ENCODE peak calls at places on chromosomes 1 and 21, in ten cellular contexts. One of them, this sample, is unnamed.

GRCh38 chr1:223256034-223256433 is 107.9 kb downstream of the SUSD4 start:
- DNase-seq in activated CD8-positive, alpha-beta memory T cell treated with anti-CD3 and anti-CD28 coated beads for 4 hours: no peak
- DNase-seq in pons: no peak
- DNase-seq in stimulated activated CD4-positive, alpha-beta T cell treated with anti-CD3 and anti-CD28 coated beads, Interleukin-12 subunit alpha, Interleukin-12 subunit beta, amount 100 ng/mL, for 4 hours: no peak
- DNase-seq in memory B cell: no peak
- DNase-seq in NCI-H2029 treated with DMSO at 0.1 percent for 48 hours: no peak
- DNase-seq in AG04450: no peak
- DNase-seq in HL-60: no peak
- DNase-seq in heart left ventricle: no peak
- DNase-seq in posterior vena cava: no peak
- DNase-seq in this sample: no peak

GRCh38 chr1:31421404-31422040 is 8.5 kb downstream of the SERINC2 start:
- DNase-seq in AG04450: no peak
- DNase-seq in posterior vena cava: no peak
- DNase-seq in stimulated activated CD4-positive, alpha-beta T cell treated with anti-CD3 and anti-CD28 coated beads, Interleukin-12 subunit alpha, Interleukin-12 subunit beta, amount 100 ng/mL, for 4 hours: no peak
- DNase-seq in activated CD8-positive, alpha-beta memory T cell treated with anti-CD3 and anti-CD28 coated beads for 4 hours: no peak
- DNase-seq in pons: no peak
- DNase-seq in NCI-H2029 treated with DMSO at 0.1 percent for 48 hours: no peak
- DNase-seq in memory B cell: no peak
- DNase-seq in HL-60: no peak
- DNase-seq in heart left ventricle: no peak
- DNase-seq in this sample: no peak

GRCh38 chr1:198686069-198686728 is 47.4 kb downstream of the PTPRC start:
- DNase-seq in NCI-H2029 treated with DMSO at 0.1 percent for 48 hours: no peak
- DNase-seq in pons: peak; percentile 56
- DNase-seq in stimulated activated CD4-positive, alpha-beta T cell treated with anti-CD3 and anti-CD28 coated beads, Interleukin-12 subunit alpha, Interleukin-12 subunit beta, amount 100 ng/mL, for 4 hours: no peak
- DNase-seq in HL-60: no peak
- DNase-seq in memory B cell: no peak
- DNase-seq in posterior vena cava: no peak
- DNase-seq in AG04450: no peak
- DNase-seq in activated CD8-positive, alpha-beta memory T cell treated with anti-CD3 and anti-CD28 coated beads for 4 hours: no peak
- DNase-seq in heart left ventricle: no peak
- DNase-seq in this sample: no peak

GRCh38 chr1:31054958-31055481 is 10.5 kb downstream of the PUM1 start:
- DNase-seq in pons: no peak
- DNase-seq in AG04450: no peak
- DNase-seq in activated CD8-positive, alpha-beta memory T cell treated with anti-CD3 and anti-CD28 coated beads for 4 hours: no peak
- DNase-seq in memory B cell: no peak
- DNase-seq in heart left ventricle: no peak
- DNase-seq in posterior vena cava: no peak
- DNase-seq in stimulated activated CD4-positive, alpha-beta T cell treated with anti-CD3 and anti-CD28 coated beads, Interleukin-12 subunit alpha, Interleukin-12 subunit beta, amount 100 ng/mL, for 4 hours: no peak
- DNase-seq in NCI-H2029 treated with DMSO at 0.1 percent for 48 hours: no peak
- DNase-seq in HL-60: no peak
- DNase-seq in this sample: no peak

GRCh38 chr21:45443595-45444181 is 38.7 kb downstream of the COL18A1 start:
- DNase-seq in AG04450: no peak
- DNase-seq in heart left ventricle: peak; percentile 21
- DNase-seq in NCI-H2029 treated with DMSO at 0.1 percent for 48 hours: no peak
- DNase-seq in posterior vena cava: peak; percentile 66
- DNase-seq in stimulated activated CD4-positive, alpha-beta T cell treated with anti-CD3 and anti-CD28 coated beads, Interleukin-12 subunit alpha, Interleukin-12 subunit beta, amount 100 ng/mL, for 4 hours: no peak
- DNase-seq in memory B cell: no peak
- DNase-seq in pons: peak; percentile 67
- DNase-seq in HL-60: peak; percentile 16
- DNase-seq in activated CD8-positive, alpha-beta memory T cell treated with anti-CD3 and anti-CD28 coated beads for 4 hours: no peak
- DNase-seq in this sample: no peak

GRCh38 chr1:86581250-86581649 is 34.4 kb downstream of the CLCA4 start:
- DNase-seq in activated CD8-positive, alpha-beta memory T cell treated with anti-CD3 and anti-CD28 coated beads for 4 hours: no peak
- DNase-seq in AG04450: no peak
- DNase-seq in memory B cell: no peak
- DNase-seq in stimulated activated CD4-positive, alpha-beta T cell treated with anti-CD3 and anti-CD28 coated beads, Interleukin-12 subunit alpha, Interleukin-12 subunit beta, amount 100 ng/mL, for 4 hours: no peak
- DNase-seq in HL-60: no peak
- DNase-seq in pons: no peak
- DNase-seq in heart left ventricle: no peak
- DNase-seq in NCI-H2029 treated with DMSO at 0.1 percent for 48 hours: no peak
- DNase-seq in posterior vena cava: no peak
- DNase-seq in this sample: no peak

GRCh38 chr1:200775850-200776249 is 37.2 kb downstream of the CAMSAP2 start:
- DNase-seq in pons: no peak
- DNase-seq in memory B cell: no peak
- DNase-seq in NCI-H2029 treated with DMSO at 0.1 percent for 48 hours: no peak
- DNase-seq in posterior vena cava: no peak
- DNase-seq in stimulated activated CD4-positive, alpha-beta T cell treated with anti-CD3 and anti-CD28 coated beads, Interleukin-12 subunit alpha, Interleukin-12 subunit beta, amount 100 ng/mL, for 4 hours: no peak
- DNase-seq in heart left ventricle: no peak
- DNase-seq in AG04450: no peak
- DNase-seq in HL-60: no peak
- DNase-seq in activated CD8-positive, alpha-beta memory T cell treated with anti-CD3 and anti-CD28 coated beads for 4 hours: no peak
- DNase-seq in this sample: no peak

GRCh38 chr1:88217386-88217785 is 466.7 kb upstream of the PKN2 start:
- DNase-seq in pons: no peak
- DNase-seq in HL-60: no peak
- DNase-seq in activated CD8-positive, alpha-beta memory T cell treated with anti-CD3 and anti-CD28 coated beads for 4 hours: no peak
- DNase-seq in NCI-H2029 treated with DMSO at 0.1 percent for 48 hours: no peak
- DNase-seq in memory B cell: no peak
- DNase-seq in AG04450: no peak
- DNase-seq in posterior vena cava: no peak
- DNase-seq in stimulated activated CD4-positive, alpha-beta T cell treated with anti-CD3 and anti-CD28 coated beads, Interleukin-12 subunit alpha, Interleukin-12 subunit beta, amount 100 ng/mL, for 4 hours: no peak
- DNase-seq in heart left ventricle: no peak
- DNase-seq in this sample: no peak

GRCh38 chr1:15028117-15028516 is 125.4 kb upstream of the TMEM51 start:
- DNase-seq in NCI-H2029 treated with DMSO at 0.1 percent for 48 hours: no peak
- DNase-seq in HL-60: no peak
- DNase-seq in posterior vena cava: peak; percentile 89
- DNase-seq in heart left ventricle: peak; percentile 70
- DNase-seq in pons: peak; percentile 75
- DNase-seq in activated CD8-positive, alpha-beta memory T cell treated with anti-CD3 and anti-CD28 coated beads for 4 hours: no peak
- DNase-seq in memory B cell: no peak
- DNase-seq in AG04450: peak; percentile 24
- DNase-seq in stimulated activated CD4-positive, alpha-beta T cell treated with anti-CD3 and anti-CD28 coated beads, Interleukin-12 subunit alpha, Interleukin-12 subunit beta, amount 100 ng/mL, for 4 hours: no peak
- DNase-seq in this sample: no peak

GRCh38 chr1:3837200-3837599 is 19.8 kb downstream of the CEP104 start:
- DNase-seq in pons: no peak
- DNase-seq in memory B cell: no peak
- DNase-seq in stimulated activated CD4-positive, alpha-beta T cell treated with anti-CD3 and anti-CD28 coated beads, Interleukin-12 subunit alpha, Interleukin-12 subunit beta, amount 100 ng/mL, for 4 hours: no peak
- DNase-seq in activated CD8-positive, alpha-beta memory T cell treated with anti-CD3 and anti-CD28 coated beads for 4 hours: no peak
- DNase-seq in posterior vena cava: no peak
- DNase-seq in NCI-H2029 treated with DMSO at 0.1 percent for 48 hours: no peak
- DNase-seq in AG04450: no peak
- DNase-seq in HL-60: no peak
- DNase-seq in heart left ventricle: no peak
- DNase-seq in this sample: no peak

GRCh38 chr1:29282924-29283803 is 46.8 kb downstream of the PTPRU start:
- DNase-seq in posterior vena cava: no peak
- DNase-seq in AG04450: no peak
- DNase-seq in NCI-H2029 treated with DMSO at 0.1 percent for 48 hours: no peak
- DNase-seq in heart left ventricle: no peak
- DNase-seq in activated CD8-positive, alpha-beta memory T cell treated with anti-CD3 and anti-CD28 coated beads for 4 hours: no peak
- DNase-seq in memory B cell: no peak
- DNase-seq in pons: no peak
- DNase-seq in HL-60: no peak
- DNase-seq in stimulated activated CD4-positive, alpha-beta T cell treated with anti-CD3 and anti-CD28 coated beads, Interleukin-12 subunit alpha, Interleukin-12 subunit beta, amount 100 ng/mL, for 4 hours: no peak
- DNase-seq in this sample: no peak

GRCh38 chr1:76336951-76337371 is 262.4 kb downstream of the ST6GALNAC3 start:
- DNase-seq in pons: peak; percentile 79
- DNase-seq in stimulated activated CD4-positive, alpha-beta T cell treated with anti-CD3 and anti-CD28 coated beads, Interleukin-12 subunit alpha, Interleukin-12 subunit beta, amount 100 ng/mL, for 4 hours: no peak
- DNase-seq in HL-60: no peak
- DNase-seq in heart left ventricle: peak; percentile 87
- DNase-seq in AG04450: peak; percentile 78
- DNase-seq in memory B cell: no peak
- DNase-seq in posterior vena cava: peak; percentile 85
- DNase-seq in activated CD8-positive, alpha-beta memory T cell treated with anti-CD3 and anti-CD28 coated beads for 4 hours: no peak
- DNase-seq in NCI-H2029 treated with DMSO at 0.1 percent for 48 hours: no peak
- DNase-seq in this sample: no peak

GRCh38 chr1:46595127-46595526 is 8.9 kb downstream of the MKNK1 start:
- DNase-seq in AG04450: no peak
- DNase-seq in HL-60: peak; percentile 84
- DNase-seq in activated CD8-positive, alpha-beta memory T cell treated with anti-CD3 and anti-CD28 coated beads for 4 hours: no peak
- DNase-seq in posterior vena cava: peak; percentile 92
- DNase-seq in pons: peak; percentile 82
- DNase-seq in memory B cell: no peak
- DNase-seq in stimulated activated CD4-positive, alpha-beta T cell treated with anti-CD3 and anti-CD28 coated beads, Interleukin-12 subunit alpha, Interleukin-12 subunit beta, amount 100 ng/mL, for 4 hours: no peak
- DNase-seq in NCI-H2029 treated with DMSO at 0.1 percent for 48 hours: no peak
- DNase-seq in heart left ventricle: peak; percentile 84
- DNase-seq in this sample: no peak

GRCh38 chr1:247540536-247540935 is 4.3 kb upstream of the OR2C3 start:
- DNase-seq in stimulated activated CD4-positive, alpha-beta T cell treated with anti-CD3 and anti-CD28 coated beads, Interleukin-12 subunit alpha, Interleukin-12 subunit beta, amount 100 ng/mL, for 4 hours: no peak
- DNase-seq in activated CD8-positive, alpha-beta memory T cell treated with anti-CD3 and anti-CD28 coated beads for 4 hours: no peak
- DNase-seq in memory B cell: no peak
- DNase-seq in AG04450: no peak
- DNase-seq in posterior vena cava: no peak
- DNase-seq in heart left ventricle: no peak
- DNase-seq in pons: no peak
- DNase-seq in NCI-H2029 treated with DMSO at 0.1 percent for 48 hours: no peak
- DNase-seq in HL-60: no peak
- DNase-seq in this sample: no peak

GRCh38 chr1:181479137-181479745 is 4.1 kb upstream of the CACNA1E start:
- DNase-seq in heart left ventricle: peak; percentile 41
- DNase-seq in NCI-H2029 treated with DMSO at 0.1 percent for 48 hours: peak; percentile 3
- DNase-seq in pons: peak; percentile 79
- DNase-seq in activated CD8-positive, alpha-beta memory T cell treated with anti-CD3 and anti-CD28 coated beads for 4 hours: no peak
- DNase-seq in memory B cell: peak; percentile 49
- DNase-seq in AG04450: peak; percentile 27
- DNase-seq in stimulated activated CD4-positive, alpha-beta T cell treated with anti-CD3 and anti-CD28 coated beads, Interleukin-12 subunit alpha, Interleukin-12 subunit beta, amount 100 ng/mL, for 4 hours: no peak
- DNase-seq in posterior vena cava: no peak
- DNase-seq in HL-60: peak; percentile 45
- DNase-seq in this sample: no peak

GRCh38 chr1:216732121-216732520 is 8.9 kb upstream of the ESRRG start:
- DNase-seq in memory B cell: no peak
- DNase-seq in NCI-H2029 treated with DMSO at 0.1 percent for 48 hours: no peak
- DNase-seq in AG04450: no peak
- DNase-seq in stimulated activated CD4-positive, alpha-beta T cell treated with anti-CD3 and anti-CD28 coated beads, Interleukin-12 subunit alpha, Interleukin-12 subunit beta, amount 100 ng/mL, for 4 hours: no peak
- DNase-seq in posterior vena cava: no peak
- DNase-seq in activated CD8-positive, alpha-beta memory T cell treated with anti-CD3 and anti-CD28 coated beads for 4 hours: no peak
- DNase-seq in heart left ventricle: no peak
- DNase-seq in pons: no peak
- DNase-seq in HL-60: no peak
- DNase-seq in this sample: no peak

GRCh38 chr1:34127006-34128000 is 37.7 kb downstream of the CSMD2 start:
- DNase-seq in posterior vena cava: no peak
- DNase-seq in memory B cell: no peak
- DNase-seq in NCI-H2029 treated with DMSO at 0.1 percent for 48 hours: no peak
- DNase-seq in pons: no peak
- DNase-seq in AG04450: no peak
- DNase-seq in heart left ventricle: no peak
- DNase-seq in stimulated activated CD4-positive, alpha-beta T cell treated with anti-CD3 and anti-CD28 coated beads, Interleukin-12 subunit alpha, Interleukin-12 subunit beta, amount 100 ng/mL, for 4 hours: no peak
- DNase-seq in activated CD8-positive, alpha-beta memory T cell treated with anti-CD3 and anti-CD28 coated beads for 4 hours: no peak
- DNase-seq in HL-60: no peak
- DNase-seq in this sample: no peak

GRCh38 chr1:4512622-4513021 is 141.8 kb upstream of the AJAP1 start:
- DNase-seq in stimulated activated CD4-positive, alpha-beta T cell treated with anti-CD3 and anti-CD28 coated beads, Interleukin-12 subunit alpha, Interleukin-12 subunit beta, amount 100 ng/mL, for 4 hours: no peak
- DNase-seq in posterior vena cava: no peak
- DNase-seq in AG04450: no peak
- DNase-seq in heart left ventricle: peak; percentile 65
- DNase-seq in memory B cell: no peak
- DNase-seq in HL-60: no peak
- DNase-seq in activated CD8-positive, alpha-beta memory T cell treated with anti-CD3 and anti-CD28 coated beads for 4 hours: no peak
- DNase-seq in NCI-H2029 treated with DMSO at 0.1 percent for 48 hours: no peak
- DNase-seq in pons: peak; percentile 9
- DNase-seq in this sample: no peak

GRCh38 chr1:183600136-183600535 is 9.9 kb upstream of the NCF2 start:
- DNase-seq in HL-60: peak; percentile 81
- DNase-seq in stimulated activated CD4-positive, alpha-beta T cell treated with anti-CD3 and anti-CD28 coated beads, Interleukin-12 subunit alpha, Interleukin-12 subunit beta, amount 100 ng/mL, for 4 hours: no peak
- DNase-seq in posterior vena cava: no peak
- DNase-seq in memory B cell: no peak
- DNase-seq in AG04450: peak; percentile 61
- DNase-seq in activated CD8-positive, alpha-beta memory T cell treated with anti-CD3 and anti-CD28 coated beads for 4 hours: no peak
- DNase-seq in NCI-H2029 treated with DMSO at 0.1 percent for 48 hours: peak; percentile 24
- DNase-seq in pons: no peak
- DNase-seq in heart left ventricle: no peak
- DNase-seq in this sample: no peak

GRCh38 chr1:169163059-169163458 is 56.6 kb downstream of the ATP1B1 start:
- DNase-seq in stimulated activated CD4-positive, alpha-beta T cell treated with anti-CD3 and anti-CD28 coated beads, Interleukin-12 subunit alpha, Interleukin-12 subunit beta, amount 100 ng/mL, for 4 hours: no peak
- DNase-seq in HL-60: no peak
- DNase-seq in NCI-H2029 treated with DMSO at 0.1 percent for 48 hours: no peak
- DNase-seq in heart left ventricle: no peak
- DNase-seq in posterior vena cava: no peak
- DNase-seq in pons: peak; percentile 63
- DNase-seq in memory B cell: no peak
- DNase-seq in AG04450: no peak
- DNase-seq in activated CD8-positive, alpha-beta memory T cell treated with anti-CD3 and anti-CD28 coated beads for 4 hours: no peak
- DNase-seq in this sample: no peak

GRCh38 chr1:24899581-24900485 is 30.2 kb downstream of the RUNX3 start:
- DNase-seq in AG04450: no peak
- DNase-seq in stimulated activated CD4-positive, alpha-beta T cell treated with anti-CD3 and anti-CD28 coated beads, Interleukin-12 subunit alpha, Interleukin-12 subunit beta, amount 100 ng/mL, for 4 hours: no peak
- DNase-seq in HL-60: no peak
- DNase-seq in heart left ventricle: no peak
- DNase-seq in activated CD8-positive, alpha-beta memory T cell treated with anti-CD3 and anti-CD28 coated beads for 4 hours: no peak
- DNase-seq in posterior vena cava: peak; percentile 29
- DNase-seq in pons: no peak
- DNase-seq in NCI-H2029 treated with DMSO at 0.1 percent for 48 hours: no peak
- DNase-seq in memory B cell: no peak
- DNase-seq in this sample: no peak

GRCh38 chr1:64043976-64044375 is 159.4 kb upstream of the UBE2U start:
- DNase-seq in pons: no peak
- DNase-seq in AG04450: no peak
- DNase-seq in heart left ventricle: no peak
- DNase-seq in memory B cell: no peak
- DNase-seq in activated CD8-positive, alpha-beta memory T cell treated with anti-CD3 and anti-CD28 coated beads for 4 hours: no peak
- DNase-seq in HL-60: no peak
- DNase-seq in posterior vena cava: no peak
- DNase-seq in stimulated activated CD4-positive, alpha-beta T cell treated with anti-CD3 and anti-CD28 coated beads, Interleukin-12 subunit alpha, Interleukin-12 subunit beta, amount 100 ng/mL, for 4 hours: no peak
- DNase-seq in NCI-H2029 treated with DMSO at 0.1 percent for 48 hours: no peak
- DNase-seq in this sample: no peak

GRCh38 chr1:84939151-84939550 is 46.1 kb upstream of the LPAR3 start:
- DNase-seq in stimulated activated CD4-positive, alpha-beta T cell treated with anti-CD3 and anti-CD28 coated beads, Interleukin-12 subunit alpha, Interleukin-12 subunit beta, amount 100 ng/mL, for 4 hours: no peak
- DNase-seq in AG04450: no peak
- DNase-seq in posterior vena cava: no peak
- DNase-seq in activated CD8-positive, alpha-beta memory T cell treated with anti-CD3 and anti-CD28 coated beads for 4 hours: no peak
- DNase-seq in HL-60: no peak
- DNase-seq in memory B cell: no peak
- DNase-seq in NCI-H2029 treated with DMSO at 0.1 percent for 48 hours: no peak
- DNase-seq in heart left ventricle: no peak
- DNase-seq in pons: no peak
- DNase-seq in this sample: no peak

GRCh38 chr1:19863804-19864203 is 18.4 kb upstream of the OTUD3 start:
- DNase-seq in AG04450: no peak
- DNase-seq in heart left ventricle: no peak
- DNase-seq in memory B cell: no peak
- DNase-seq in HL-60: no peak
- DNase-seq in posterior vena cava: no peak
- DNase-seq in activated CD8-positive, alpha-beta memory T cell treated with anti-CD3 and anti-CD28 coated beads for 4 hours: no peak
- DNase-seq in pons: no peak
- DNase-seq in stimulated activated CD4-positive, alpha-beta T cell treated with anti-CD3 and anti-CD28 coated beads, Interleukin-12 subunit alpha, Interleukin-12 subunit beta, amount 100 ng/mL, for 4 hours: no peak
- DNase-seq in NCI-H2029 treated with DMSO at 0.1 percent for 48 hours: no peak
- DNase-seq in this sample: no peak

GRCh38 chr1:214380986-214381695 is 100.2 kb downstream of the SMYD2 start:
- DNase-seq in activated CD8-positive, alpha-beta memory T cell treated with anti-CD3 and anti-CD28 coated beads for 4 hours: no peak
- DNase-seq in NCI-H2029 treated with DMSO at 0.1 percent for 48 hours: no peak
- DNase-seq in pons: no peak
- DNase-seq in stimulated activated CD4-positive, alpha-beta T cell treated with anti-CD3 and anti-CD28 coated beads, Interleukin-12 subunit alpha, Interleukin-12 subunit beta, amount 100 ng/mL, for 4 hours: no peak
- DNase-seq in memory B cell: no peak
- DNase-seq in HL-60: no peak
- DNase-seq in AG04450: no peak
- DNase-seq in posterior vena cava: no peak
- DNase-seq in heart left ventricle: no peak
- DNase-seq in this sample: no peak